ENCODE peak calls at places on chromosomes 2 and 18, in eight cellular contexts. I, X, S, C, W, K, H and U are unnamed samples.

GRCh38 chr18:47936975-47937374 is 6.5 kb upstream of the SMAD2 start:
- DNase-seq in I (no peak), X (no peak), S (no peak), C (no peak), W (no peak), K (no peak), H (no peak), U (no peak)

GRCh38 chr18:8856187-8856586 is 150.8 kb downstream of the MTCL1 start:
- DNase-seq in I (no peak), X (no peak), S (no peak), C (no peak), W (no peak), K (no peak), H (no peak), U (no peak)

GRCh38 chr2:97011977-97012569 is 25.7 kb upstream of the FAM178B start:
- DNase-seq in I (peak; percentile 76), X (peak; percentile 14), S (peak; percentile 70), C (no peak), W (peak; percentile 82), K (peak; percentile 5), H (no peak), U (no peak)

GRCh38 chr2:54767921-54768320 is 44.5 kb downstream of the EML6 start:
- DNase-seq in I (peak; percentile 33), X (no peak), S (peak; percentile 47), C (no peak), W (peak; percentile 52), K (no peak), H (no peak), U (no peak)

GRCh38 chr2:16664052-16664731 is 1.4 kb downstream of the CYRIA start:
- DNase-seq in I (peak; percentile 94), X (no peak), S (peak; percentile 92), C (no peak), W (peak; percentile 24), K (peak; percentile 72), H (no peak), U (peak; percentile 79)

GRCh38 chr2:240926516-240927389 is 20.6 kb downstream of the CROCC2 start:
- DNase-seq in I (peak; percentile 48), X (peak; percentile 6), S (peak; percentile 56), C (peak; percentile 34), W (peak; percentile 40), K (no peak), H (peak; percentile 28), U (peak; percentile 34)

GRCh38 chr2:135072125-135072997 is 20.3 kb downstream of the RAB3GAP1 start:
- DNase-seq in I (no peak), X (no peak), S (no peak), C (no peak), W (no peak), K (no peak), H (no peak), U (no peak)

GRCh38 chr2:2791031-2791430 is 460.0 kb upstream of the MYT1L start:
- DNase-seq in I (no peak), X (no peak), S (no peak), C (no peak), W (no peak), K (no peak), H (no peak), U (no peak)

GRCh38 chr2:172449916-172450550 is 22.6 kb downstream of the ITGA6 start:
- DNase-seq in I (no peak), X (no peak), S (peak; percentile 61), C (no peak), W (no peak), K (no peak), H (no peak), U (no peak)

GRCh38 chr2:137049518-137049917 is 284.2 kb downstream of the THSD7B start:
- DNase-seq in I (no peak), X (no peak), S (no peak), C (no peak), W (no peak), K (no peak), H (no peak), U (no peak)

GRCh38 chr18:2330764-2331163 is 240.5 kb downstream of the METTL4 start:
- DNase-seq in I (no peak), X (no peak), S (no peak), C (no peak), W (no peak), K (no peak), H (no peak), U (no peak)

GRCh38 chr18:37440206-37440605 is 125.4 kb downstream of the CELF4 start:
- DNase-seq in I (no peak), X (no peak), S (no peak), C (no peak), W (no peak), K (no peak), H (peak; percentile 30), U (no peak)

GRCh38 chr2:119606674-119607073 is 62.4 kb downstream of the CFAP221 start:
- DNase-seq in I (no peak), X (no peak), S (no peak), C (no peak), W (no peak), K (no peak), H (no peak), U (no peak)

GRCh38 chr2:230798769-230799399 is 65.9 kb upstream of the ITM2C start:
- DNase-seq in I (peak; percentile 71), X (peak; percentile 63), S (peak; percentile 62), C (no peak), W (peak; percentile 72), K (peak; percentile 12), H (no peak), U (no peak)

GRCh38 chr2:222613715-222614331 is 42.1 kb downstream of the FARSB start:
- DNase-seq in I (peak; percentile 78), X (peak; percentile 13), S (peak; percentile 66), C (no peak), W (peak; percentile 72), K (peak; percentile 16), H (no peak), U (no peak)

GRCh38 chr2:25285265-25286024 is 56.3 kb downstream of the DNMT3A start:
- DNase-seq in I (no peak), X (no peak), S (no peak), C (no peak), W (no peak), K (no peak), H (no peak), U (no peak)

GRCh38 chr18:3538456-3538855 is 88.5 kb downstream of the TGIF1 start:
- DNase-seq in I (peak; percentile 51), X (no peak), S (peak; percentile 31), C (no peak), W (peak; percentile 78), K (no peak), H (no peak), U (no peak)

GRCh38 chr2:176582990-176583481 is 313.8 kb downstream of the MTX2 start:
- DNase-seq in I (peak; percentile 89), X (peak; percentile 64), S (peak; percentile 97), C (no peak), W (peak; percentile 92), K (no peak), H (no peak), U (no peak)

GRCh38 chr2:67479256-67479655 is 82.1 kb downstream of the ETAA1 start:
- DNase-seq in I (no peak), X (no peak), S (no peak), C (no peak), W (peak; percentile 71), K (no peak), H (no peak), U (no peak)

GRCh38 chr2:126894585-126895182 is 4.0 kb upstream of the TEX51 start:
- DNase-seq in I (no peak), X (no peak), S (no peak), C (peak; percentile 15), W (no peak), K (no peak), H (no peak), U (no peak)

GRCh38 chr18:74715865-74716712 is 118.4 kb downstream of the ZNF407 start:
- DNase-seq in I (no peak), X (no peak), S (no peak), C (no peak), W (no peak), K (no peak), H (no peak), U (no peak)

GRCh38 chr2:219029829-219030165 is 11.5 kb downstream of the CFAP65 start:
- DNase-seq in I (peak; percentile 69), X (peak; percentile 92), S (peak; percentile 63), C (peak; percentile 84), W (peak; percentile 74), K (peak; percentile 85), H (peak; percentile 70), U (peak; percentile 69)

GRCh38 chr2:219387284-219388126 is at the start of gene DNPEP:
- DNase-seq in I (peak; percentile 87), X (peak; percentile 93), S (peak; percentile 89), C (peak; percentile 93), W (peak; percentile 73), K (peak; percentile 91), H (peak; percentile 94), U (peak; percentile 95)

DNA sequence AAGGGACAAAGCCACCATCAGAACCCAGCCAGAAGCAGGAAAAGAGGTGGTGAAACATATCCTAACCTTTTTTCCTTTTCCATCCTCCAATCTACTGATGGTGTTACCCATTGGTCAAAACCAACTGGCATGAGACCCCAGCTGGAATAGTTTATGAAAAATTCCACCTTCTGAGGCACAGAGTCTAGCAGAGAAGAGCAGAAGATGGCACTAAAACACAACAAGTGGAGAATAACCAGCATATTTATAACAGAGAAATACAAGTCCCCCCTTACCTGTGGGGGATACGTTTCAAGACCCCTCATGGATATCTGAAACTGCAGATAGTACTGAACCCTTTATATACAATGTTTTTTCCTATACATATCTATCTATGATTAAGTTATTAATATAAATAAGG is 4.9 kb upstream of the INPP1 start:
- DNase-seq in I (no peak), X (no peak), S (no peak), C (no peak), W (no peak), K (no peak), H (no peak), U (no peak)
- TF ChIP-seq CTCF in I (no peak), X (no peak), S (no peak), C (no peak), W (no peak), K (no peak), H (no peak), U (no peak)

GRCh38 chr2:8107979-8108378 is 573.9 kb upstream of the ID2 start:
- DNase-seq in I (no peak), X (no peak), S (no peak), C (no peak), W (no peak), K (no peak), H (no peak), U (no peak)
- TF ChIP-seq CTCF in I (no peak), X (no peak), S (no peak), C (no peak), W (no peak), K (no peak), H (no peak), U (no peak)

GRCh38 chr2:19358242-19359020 is at the start of gene OSR1:
- DNase-seq in I (peak; percentile 91), X (peak; percentile 54), S (peak; percentile 86), C (peak; percentile 72), W (peak; percentile 91), K (peak; percentile 52), H (peak; percentile 67), U (no peak)
- TF ChIP-seq CTCF in I (no peak), X (no peak), S (peak; percentile 18), C (no peak), W (no peak), K (no peak), H (no peak), U (no peak)

DNA sequence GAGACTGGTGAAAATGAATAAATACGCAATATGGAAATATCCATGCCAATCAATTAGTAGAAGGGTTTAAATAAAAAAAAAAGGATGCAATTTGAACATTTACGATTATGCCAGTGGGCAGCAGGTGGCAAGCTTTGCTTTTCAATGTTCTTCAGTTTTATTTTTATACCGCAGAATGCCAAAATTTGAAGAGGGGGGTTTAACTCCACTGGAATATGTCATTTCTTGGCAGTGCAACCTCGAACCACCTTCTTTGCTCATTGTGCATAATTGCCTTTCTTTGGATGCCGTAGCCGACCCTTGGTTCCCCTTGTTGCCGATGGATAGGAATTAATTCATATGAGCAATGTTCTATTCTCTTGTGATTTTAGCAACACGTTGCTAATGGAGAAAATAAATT is 88.0 kb downstream of the LTBP1 start:
- DNase-seq in I (peak; percentile 76), X (no peak), S (no peak), C (no peak), W (peak; percentile 86), K (no peak), H (no peak), U (no peak)
- TF ChIP-seq CTCF in I (peak; percentile 50), X (peak; percentile 25), S (peak; percentile 38), C (no peak), W (peak; percentile 63), K (no peak), H (peak; percentile 48), U (no peak)